ENCODE peak calls at places on chromosome 10, in four cellular contexts. J, S, M and Q are unnamed samples.

GRCh38 chr10:26557641-26558014 is 119.5 kb downstream of the APBB1IP start:
- DNase-seq in M (no peak), S (peak), J (no peak), Q (no peak)

GRCh38 chr10:5297466-5297865 is 67.3 kb upstream of the UCN3 start:
- DNase-seq in J (no peak), S (no peak), M (peak), Q (no peak)

GRCh38 chr10:119714484-119714816 is 11.4 kb upstream of the INPP5F start:
- DNase-seq in J (no peak), M (no peak), S (no peak), Q (no peak)

GRCh38 chr10:86439544-86439943 is 72.9 kb upstream of the GRID1 start:
- DNase-seq in M (no peak), S (peak), J (peak), Q (peak)

GRCh38 chr10:87775766-87776165 is 42.3 kb downstream of the ATAD1 start:
- DNase-seq in M (peak), J (no peak), S (peak), Q (no peak)

GRCh38 chr10:132577350-132578005 is 39.9 kb downstream of the INPP5A start:
- DNase-seq in J (no peak), M (no peak), S (no peak), Q (no peak)

GRCh38 chr10:112389147-112389822 is 15.4 kb downstream of the ACSL5 start:
- DNase-seq in S (no peak), M (peak), J (no peak), Q (no peak)

GRCh38 chr10:28938745-28939144 is 261.4 kb downstream of the BAMBI start:
- DNase-seq in J (no peak), M (no peak), S (no peak), Q (peak)

GRCh38 chr10:49837096-49837495 is 75.0 kb upstream of the OGDHL start:
- DNase-seq in S (no peak), J (no peak), M (no peak), Q (no peak)

GRCh38 chr10:77844713-77845454 is 81.7 kb downstream of the DLG5 start:
- DNase-seq in S (peak), J (peak), M (peak), Q (peak)

GRCh38 chr10:108653466-108653865 is 1269.8 kb downstream of the XPNPEP1 start:
- DNase-seq in J (no peak), S (no peak), M (no peak), Q (no peak)

GRCh38 chr10:36803229-36803628 is 322.2 kb upstream of the ANKRD30A start:
- DNase-seq in J (no peak), M (no peak), S (no peak), Q (no peak)

GRCh38 chr10:125479059-125479458 is 203.9 kb downstream of the TEX36 start:
- DNase-seq in S (no peak), M (peak), J (no peak), Q (peak)

GRCh38 chr10:88008866-88009470 is 145.5 kb downstream of the PTEN start:
- DNase-seq in J (no peak), M (no peak), S (no peak), Q (peak)

GRCh38 chr10:1123198-1123597 is 67.0 kb downstream of the WDR37 start:
- DNase-seq in M (no peak), J (no peak), S (no peak), Q (no peak)

GRCh38 chr10:7436490-7437100 is 25.8 kb upstream of the SFMBT2 start:
- DNase-seq in M (no peak), J (no peak), S (no peak), Q (no peak)